ENCODE peak calls at places on chromosomes 5 and 9, in six cellular contexts. One of them, this sample, is unnamed.

GRCh38 chr5:111075520-111075919 is 4.0 kb downstream of the TSLP start:
- DNase-seq in upper lobe of left lung: peak; percentile 50
- DNase-seq in iris pigment epithelial cell: peak; percentile 91
- DNase-seq in HTR-8/SVneo: no peak
- DNase-seq in left cardiac atrium: no peak
- DNase-seq in NCI-H1092 treated with DMSO at 0.1 percent for 48 hours: no peak
- DNase-seq in this sample: no peak

GRCh38 chr9:126860757-126861466 is 473 bp downstream of the ZBTB34 start:
- DNase-seq in iris pigment epithelial cell: peak; percentile 22
- DNase-seq in upper lobe of left lung: peak; percentile 58
- DNase-seq in left cardiac atrium: no peak
- DNase-seq in NCI-H1092 treated with DMSO at 0.1 percent for 48 hours: no peak
- DNase-seq in HTR-8/SVneo: peak; percentile 22
- DNase-seq in this sample: peak; percentile 52

GRCh38 chr5:171954721-171955120 is 51.7 kb downstream of the FBXW11 start:
- DNase-seq in upper lobe of left lung: no peak
- DNase-seq in left cardiac atrium: no peak
- DNase-seq in HTR-8/SVneo: no peak
- DNase-seq in iris pigment epithelial cell: peak; percentile 54
- DNase-seq in NCI-H1092 treated with DMSO at 0.1 percent for 48 hours: no peak
- DNase-seq in this sample: no peak

GRCh38 chr5:74312746-74313145 is 327.8 kb downstream of the ENC1 start:
- DNase-seq in iris pigment epithelial cell: peak; percentile 69
- DNase-seq in HTR-8/SVneo: no peak
- DNase-seq in left cardiac atrium: no peak
- DNase-seq in upper lobe of left lung: no peak
- DNase-seq in NCI-H1092 treated with DMSO at 0.1 percent for 48 hours: no peak
- DNase-seq in this sample: no peak

GRCh38 chr5:13553896-13554295 is 390.6 kb downstream of the DNAH5 start:
- DNase-seq in HTR-8/SVneo: peak; percentile 29
- DNase-seq in NCI-H1092 treated with DMSO at 0.1 percent for 48 hours: no peak
- DNase-seq in left cardiac atrium: no peak
- DNase-seq in upper lobe of left lung: no peak
- DNase-seq in iris pigment epithelial cell: peak; percentile 1
- DNase-seq in this sample: no peak

GRCh38 chr9:81632599-81632998 is 56.7 kb downstream of the TLE1 start:
- DNase-seq in HTR-8/SVneo: no peak
- DNase-seq in upper lobe of left lung: no peak
- DNase-seq in left cardiac atrium: no peak
- DNase-seq in iris pigment epithelial cell: peak; percentile 94
- DNase-seq in NCI-H1092 treated with DMSO at 0.1 percent for 48 hours: no peak
- DNase-seq in this sample: no peak

GRCh38 chr5:89034588-89034987 is 151.6 kb upstream of the MEF2C start:
- DNase-seq in left cardiac atrium: no peak
- DNase-seq in HTR-8/SVneo: no peak
- DNase-seq in iris pigment epithelial cell: peak; percentile 1
- DNase-seq in upper lobe of left lung: no peak
- DNase-seq in NCI-H1092 treated with DMSO at 0.1 percent for 48 hours: no peak
- DNase-seq in this sample: no peak

GRCh38 chr5:44740655-44741054 is 68.1 kb upstream of the MRPS30 start:
- DNase-seq in upper lobe of left lung: no peak
- DNase-seq in left cardiac atrium: no peak
- DNase-seq in iris pigment epithelial cell: no peak
- DNase-seq in NCI-H1092 treated with DMSO at 0.1 percent for 48 hours: no peak
- DNase-seq in HTR-8/SVneo: no peak
- DNase-seq in this sample: no peak

GRCh38 chr5:119582987-119583386 is 46.4 kb upstream of the FAM170A start:
- DNase-seq in NCI-H1092 treated with DMSO at 0.1 percent for 48 hours: no peak
- DNase-seq in left cardiac atrium: no peak
- DNase-seq in iris pigment epithelial cell: no peak
- DNase-seq in upper lobe of left lung: no peak
- DNase-seq in HTR-8/SVneo: no peak
- DNase-seq in this sample: no peak

GRCh38 chr5:96957125-96958041 is 21.5 kb downstream of the LNPEP start:
- DNase-seq in upper lobe of left lung: no peak
- DNase-seq in NCI-H1092 treated with DMSO at 0.1 percent for 48 hours: peak; percentile 19
- DNase-seq in HTR-8/SVneo: no peak
- DNase-seq in left cardiac atrium: no peak
- DNase-seq in iris pigment epithelial cell: no peak
- DNase-seq in this sample: no peak

GRCh38 chr5:57413145-57413544 is 69.5 kb downstream of the ACTBL2 start:
- DNase-seq in left cardiac atrium: no peak
- DNase-seq in HTR-8/SVneo: no peak
- DNase-seq in iris pigment epithelial cell: no peak
- DNase-seq in NCI-H1092 treated with DMSO at 0.1 percent for 48 hours: no peak
- DNase-seq in upper lobe of left lung: no peak
- DNase-seq in this sample: no peak

GRCh38 chr9:93071464-93071863 is 13.0 kb downstream of the SUSD3 start:
- DNase-seq in iris pigment epithelial cell: peak; percentile 28
- DNase-seq in left cardiac atrium: no peak
- DNase-seq in upper lobe of left lung: no peak
- DNase-seq in HTR-8/SVneo: no peak
- DNase-seq in NCI-H1092 treated with DMSO at 0.1 percent for 48 hours: peak; percentile 29
- DNase-seq in this sample: no peak

GRCh38 chr9:70093944-70094343 is 50.3 kb downstream of the MAMDC2 start:
- DNase-seq in HTR-8/SVneo: no peak
- DNase-seq in left cardiac atrium: no peak
- DNase-seq in NCI-H1092 treated with DMSO at 0.1 percent for 48 hours: no peak
- DNase-seq in upper lobe of left lung: no peak
- DNase-seq in iris pigment epithelial cell: no peak
- DNase-seq in this sample: no peak

GRCh38 chr5:132829742-132830435 is 558 bp downstream of the SHROOM1 start:
- DNase-seq in left cardiac atrium: peak; percentile 84
- DNase-seq in iris pigment epithelial cell: peak; percentile 69
- DNase-seq in NCI-H1092 treated with DMSO at 0.1 percent for 48 hours: peak; percentile 55
- DNase-seq in HTR-8/SVneo: peak; percentile 83
- DNase-seq in upper lobe of left lung: peak; percentile 83
- DNase-seq in this sample: peak; percentile 93

GRCh38 chr5:157603333-157604190 is 28.0 kb upstream of the ADAM19 start:
- DNase-seq in HTR-8/SVneo: peak; percentile 69
- DNase-seq in left cardiac atrium: no peak
- DNase-seq in iris pigment epithelial cell: peak; percentile 96
- DNase-seq in NCI-H1092 treated with DMSO at 0.1 percent for 48 hours: no peak
- DNase-seq in upper lobe of left lung: no peak
- DNase-seq in this sample: no peak

GRCh38 chr5:57466544-57466943 is 16.1 kb downstream of the ACTBL2 start:
- DNase-seq in upper lobe of left lung: no peak
- DNase-seq in HTR-8/SVneo: no peak
- DNase-seq in NCI-H1092 treated with DMSO at 0.1 percent for 48 hours: no peak
- DNase-seq in iris pigment epithelial cell: peak; percentile 28
- DNase-seq in left cardiac atrium: no peak
- DNase-seq in this sample: no peak